ENCODE peak calls at places on chromosomes 3 and 15, in five cellular contexts. One of them, this sample, is unnamed.

GRCh38 chr3:108818404-108818803 is 4.2 kb upstream of the TRAT1 start:
- DNase-seq in C1 segment of cervical spinal cord: no peak
- DNase-seq in WTC11: peak
- DNase-seq in MG63: peak
- DNase-seq in iris pigment epithelial cell: peak
- DNase-seq in this sample: peak

GRCh38 chr3:166013073-166013679 is 176.0 kb upstream of the BCHE start:
- DNase-seq in iris pigment epithelial cell: peak
- DNase-seq in WTC11: no peak
- DNase-seq in MG63: no peak
- DNase-seq in C1 segment of cervical spinal cord: no peak
- DNase-seq in this sample: peak

GRCh38 chr3:60160792-60161175 is 1090.5 kb downstream of the FHIT start:
- DNase-seq in iris pigment epithelial cell: no peak
- DNase-seq in MG63: no peak
- DNase-seq in WTC11: no peak
- DNase-seq in C1 segment of cervical spinal cord: no peak
- DNase-seq in this sample: no peak

GRCh38 chr15:56991017-56991416 is 72.6 kb downstream of the TCF12 start:
- DNase-seq in MG63: no peak
- DNase-seq in iris pigment epithelial cell: no peak
- DNase-seq in WTC11: no peak
- DNase-seq in C1 segment of cervical spinal cord: no peak
- DNase-seq in this sample: no peak

GRCh38 chr3:13072239-13073041 is 789 bp downstream of the IQSEC1 start:
- DNase-seq in iris pigment epithelial cell: no peak
- DNase-seq in WTC11: peak
- DNase-seq in C1 segment of cervical spinal cord: peak
- DNase-seq in MG63: peak
- DNase-seq in this sample: peak

GRCh38 chr3:134992586-134992985 is 197.5 kb downstream of the EPHB1 start:
- DNase-seq in iris pigment epithelial cell: no peak
- DNase-seq in MG63: no peak
- DNase-seq in WTC11: no peak
- DNase-seq in C1 segment of cervical spinal cord: no peak
- DNase-seq in this sample: no peak

GRCh38 chr3:66075281-66075680 is 36.6 kb upstream of the MAGI1 start:
- DNase-seq in WTC11: no peak
- DNase-seq in MG63: peak
- DNase-seq in iris pigment epithelial cell: peak
- DNase-seq in C1 segment of cervical spinal cord: no peak
- DNase-seq in this sample: no peak

GRCh38 chr3:33717616-33717865 is 513 bp downstream of the CLASP2 start:
- DNase-seq in C1 segment of cervical spinal cord: no peak
- DNase-seq in MG63: peak
- DNase-seq in WTC11: peak
- DNase-seq in iris pigment epithelial cell: no peak
- DNase-seq in this sample: peak

GRCh38 chr3:17967953-17968352 is 225.5 kb upstream of the TBC1D5 start:
- DNase-seq in MG63: no peak
- DNase-seq in WTC11: no peak
- DNase-seq in iris pigment epithelial cell: no peak
- DNase-seq in C1 segment of cervical spinal cord: no peak
- DNase-seq in this sample: no peak

GRCh38 chr3:171842864-171843511 is at the start of gene TMEM212:
- DNase-seq in WTC11: no peak
- DNase-seq in C1 segment of cervical spinal cord: no peak
- DNase-seq in iris pigment epithelial cell: peak
- DNase-seq in MG63: no peak
- DNase-seq in this sample: peak

GRCh38 chr3:21188459-21188858 is 562.6 kb downstream of the ZNF385D start:
- DNase-seq in MG63: no peak
- DNase-seq in iris pigment epithelial cell: no peak
- DNase-seq in C1 segment of cervical spinal cord: no peak
- DNase-seq in WTC11: no peak
- DNase-seq in this sample: no peak

GRCh38 chr3:106333911-106334618 is 465.3 kb upstream of the CBLB start:
- DNase-seq in MG63: no peak
- DNase-seq in WTC11: no peak
- DNase-seq in C1 segment of cervical spinal cord: no peak
- DNase-seq in iris pigment epithelial cell: peak
- DNase-seq in this sample: no peak

GRCh38 chr3:102225407-102226132 is 209.2 kb upstream of the ZPLD1 start:
- DNase-seq in MG63: no peak
- DNase-seq in iris pigment epithelial cell: peak
- DNase-seq in WTC11: no peak
- DNase-seq in C1 segment of cervical spinal cord: no peak
- DNase-seq in this sample: peak

GRCh38 chr15:98823012-98823458 is 174.7 kb downstream of the IGF1R start:
- DNase-seq in MG63: peak
- DNase-seq in iris pigment epithelial cell: peak
- DNase-seq in C1 segment of cervical spinal cord: no peak
- DNase-seq in WTC11: peak
- DNase-seq in this sample: peak

GRCh38 chr3:41202834-41203345 is 3.6 kb downstream of the CTNNB1 start:
- DNase-seq in C1 segment of cervical spinal cord: no peak
- DNase-seq in iris pigment epithelial cell: peak
- DNase-seq in MG63: peak
- DNase-seq in WTC11: no peak
- DNase-seq in this sample: peak

GRCh38 chr3:18669374-18669773 is 244.2 kb upstream of the SATB1 start:
- DNase-seq in iris pigment epithelial cell: no peak
- DNase-seq in WTC11: no peak
- DNase-seq in C1 segment of cervical spinal cord: no peak
- DNase-seq in MG63: no peak
- DNase-seq in this sample: no peak

GRCh38 chr3:193732391-193732790 is 139.4 kb downstream of the OPA1 start:
- DNase-seq in WTC11: no peak
- DNase-seq in iris pigment epithelial cell: peak
- DNase-seq in C1 segment of cervical spinal cord: no peak
- DNase-seq in MG63: peak
- DNase-seq in this sample: no peak

GRCh38 chr15:100537326-100537725 is 8.6 kb upstream of the CERS3 start:
- DNase-seq in MG63: no peak
- DNase-seq in iris pigment epithelial cell: no peak
- DNase-seq in WTC11: no peak
- DNase-seq in C1 segment of cervical spinal cord: no peak
- DNase-seq in this sample: no peak

GRCh38 chr15:35673093-35673573 is 127.2 kb upstream of the DPH6 start:
- DNase-seq in iris pigment epithelial cell: no peak
- DNase-seq in C1 segment of cervical spinal cord: no peak
- DNase-seq in MG63: no peak
- DNase-seq in WTC11: no peak
- DNase-seq in this sample: no peak

GRCh38 chr3:73661262-73661661 is 36.5 kb upstream of the PDZRN3 start:
- DNase-seq in C1 segment of cervical spinal cord: no peak
- DNase-seq in iris pigment epithelial cell: peak
- DNase-seq in WTC11: no peak
- DNase-seq in MG63: no peak
- DNase-seq in this sample: no peak

GRCh38 chr15:100734606-100735005 is 132.2 kb downstream of the ASB7 start:
- DNase-seq in iris pigment epithelial cell: no peak
- DNase-seq in WTC11: no peak
- DNase-seq in MG63: no peak
- DNase-seq in C1 segment of cervical spinal cord: no peak
- DNase-seq in this sample: no peak

GRCh38 chr3:30692498-30693130 is 86.2 kb downstream of the TGFBR2 start:
- DNase-seq in WTC11: no peak
- DNase-seq in MG63: no peak
- DNase-seq in C1 segment of cervical spinal cord: no peak
- DNase-seq in iris pigment epithelial cell: no peak
- DNase-seq in this sample: no peak

GRCh38 chr3:132637590-132637989 is 22.0 kb downstream of the ACAD11 start:
- DNase-seq in WTC11: no peak
- DNase-seq in iris pigment epithelial cell: peak
- DNase-seq in MG63: no peak
- DNase-seq in C1 segment of cervical spinal cord: no peak
- DNase-seq in this sample: no peak

GRCh38 chr3:98778383-98778782 is 15.2 kb downstream of the ST3GAL6 start:
- DNase-seq in iris pigment epithelial cell: peak
- DNase-seq in C1 segment of cervical spinal cord: no peak
- DNase-seq in MG63: no peak
- DNase-seq in WTC11: no peak
- DNase-seq in this sample: no peak

GRCh38 chr3:34219556-34219955 is 421.1 kb downstream of the PDCD6IP start:
- DNase-seq in MG63: no peak
- DNase-seq in iris pigment epithelial cell: no peak
- DNase-seq in WTC11: no peak
- DNase-seq in C1 segment of cervical spinal cord: no peak
- DNase-seq in this sample: no peak

GRCh38 chr15:76674883-76675282 is 230.3 kb downstream of the SCAPER start:
- DNase-seq in MG63: no peak
- DNase-seq in WTC11: no peak
- DNase-seq in iris pigment epithelial cell: peak
- DNase-seq in C1 segment of cervical spinal cord: no peak
- DNase-seq in this sample: no peak

GRCh38 chr3:11327619-11328018 is 55.4 kb downstream of the ATG7 start:
- DNase-seq in C1 segment of cervical spinal cord: no peak
- DNase-seq in iris pigment epithelial cell: no peak
- DNase-seq in WTC11: no peak
- DNase-seq in MG63: no peak
- DNase-seq in this sample: no peak

GRCh38 chr3:4351164-4351855 is 48.1 kb downstream of the SETMAR start:
- DNase-seq in C1 segment of cervical spinal cord: no peak
- DNase-seq in iris pigment epithelial cell: peak
- DNase-seq in MG63: no peak
- DNase-seq in WTC11: no peak
- DNase-seq in this sample: no peak